ENCODE peak calls at places on chromosomes 2 and 18, in ten cellular contexts. C is CD8-positive, alpha-beta T cell; A is NB4; T is psoas muscle; J is mesothelial cell of epicardium; D is hepatocyte; S is chondrocyte; Q is uterus; V is fibroblast of pulmonary artery; B is Peyer's patch. M is an unnamed sample.

GRCh38 chr2:207341816-207342215 is 176.1 kb upstream of the KLF7 start:
- DNase-seq in S (no peak), T (no peak), J (no peak), B (no peak), D (no peak), A (peak; percentile 14), Q (no peak), C (no peak), V (no peak), M (no peak)

GRCh38 chr2:79013629-79014028 is 11.9 kb upstream of the REG3G start:
- DNase-seq in V (no peak), J (no peak), C (no peak), A (no peak), B (no peak), S (no peak), T (no peak), Q (no peak), D (no peak), M (no peak)

GRCh38 chr2:42192642-42193566 is 23.8 kb downstream of the EML4 start:
- DNase-seq in J (no peak), Q (no peak), B (no peak), A (no peak), D (no peak), S (no peak), C (no peak), V (no peak), T (no peak), M (no peak)

GRCh38 chr2:71125506-71126294 is 4.3 kb downstream of the MCEE start:
- DNase-seq in J (no peak), D (no peak), V (no peak), S (no peak), A (no peak), T (no peak), B (no peak), C (no peak), Q (no peak), M (no peak)

GRCh38 chr2:27095745-27096651 is 9.4 kb downstream of the KHK start:
- DNase-seq in A (peak; percentile 61), T (peak; percentile 61), B (no peak), C (no peak), V (peak; percentile 68), S (no peak), D (peak; percentile 76), Q (peak; percentile 70), J (no peak), M (no peak)

GRCh38 chr2:117942958-117943672 is 70.8 kb downstream of the CCDC93 start:
- DNase-seq in B (no peak), D (no peak), C (no peak), S (no peak), J (no peak), A (no peak), V (no peak), Q (no peak), T (no peak), M (no peak)

GRCh38 chr2:150222317-150222716 is 265.1 kb downstream of the RND3 start:
- DNase-seq in C (no peak), T (no peak), Q (no peak), D (no peak), J (no peak), S (no peak), A (no peak), V (no peak), B (no peak), M (no peak)

GRCh38 chr2:235255716-235256115 is 238.1 kb upstream of the AGAP1 start:
- DNase-seq in S (no peak), J (no peak), V (peak; percentile 33), A (no peak), D (no peak), T (no peak), C (no peak), B (no peak), Q (no peak), M (no peak)

GRCh38 chr2:133504566-133505505 is 63.4 kb downstream of the NCKAP5 start:
- DNase-seq in T (peak; percentile 28), C (no peak), B (no peak), J (peak; percentile 54), A (no peak), S (no peak), Q (no peak), V (peak; percentile 80), D (no peak), M (no peak)

GRCh38 chr2:5391361-5391760 is 300.8 kb upstream of the SOX11 start:
- DNase-seq in V (no peak), A (no peak), D (no peak), T (no peak), C (no peak), B (no peak), Q (no peak), J (peak; percentile 58), S (no peak), M (no peak)

GRCh38 chr2:134190807-134191203 is 63.1 kb upstream of the MGAT5 start:
- DNase-seq in V (no peak), D (no peak), S (no peak), Q (no peak), T (no peak), A (no peak), B (no peak), J (no peak), C (no peak), M (no peak)

DNA sequence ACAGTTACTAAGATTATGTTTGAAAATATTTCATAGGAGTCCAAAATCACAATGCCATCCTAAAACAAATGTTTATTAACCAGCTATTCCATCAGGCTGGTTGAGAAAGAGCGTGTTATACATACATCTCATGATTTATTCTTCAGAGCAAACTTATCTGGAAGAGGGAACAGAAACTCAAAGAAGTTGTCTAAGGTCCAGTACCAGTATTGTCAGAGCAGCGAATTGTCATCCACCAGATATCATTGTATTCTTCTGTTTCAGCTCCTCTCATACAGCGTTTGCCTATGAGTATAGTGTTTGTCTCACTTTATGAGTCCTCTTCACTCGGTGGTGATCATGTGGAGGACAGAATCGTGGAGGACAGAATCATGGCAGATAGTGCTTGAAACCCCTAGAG is 238.2 kb downstream of the OSR1 start:
- DNase-seq in C (no peak), T (no peak), J (no peak), D (no peak), A (no peak), S (no peak), B (no peak), Q (no peak), V (no peak), M (no peak)
- TF ChIP-seq CTCF in C (no peak), T (no peak), J (no peak), D (no peak), A (no peak), S (no peak), B (no peak), Q (no peak), V (no peak), M (no peak)

DNA sequence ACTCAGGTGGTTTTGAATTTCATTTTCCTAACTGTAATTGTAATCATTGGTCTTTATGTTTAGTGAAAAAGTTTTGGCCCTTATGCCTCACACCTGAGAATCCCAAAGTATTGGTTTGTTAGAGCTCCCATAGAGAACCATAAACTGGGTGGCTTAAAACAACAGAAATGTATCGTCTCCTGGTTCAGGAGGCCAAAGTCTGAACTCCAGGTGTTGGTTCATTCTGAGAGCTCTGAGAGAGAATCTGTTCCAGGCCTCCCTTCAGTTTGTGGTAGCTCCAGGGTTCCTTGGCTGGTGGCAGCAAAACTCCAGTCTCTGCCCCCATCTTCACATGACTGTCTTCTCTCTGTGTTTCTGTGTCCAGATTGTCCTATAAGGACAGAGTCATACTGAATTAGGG is 11.0 kb downstream of the IL37 start:
- DNase-seq in S (no peak), Q (no peak), V (no peak), J (no peak), C (no peak), B (no peak), T (no peak), A (no peak), D (no peak), M (no peak)
- TF ChIP-seq CTCF in S (no peak), Q (no peak), V (no peak), J (no peak), C (no peak), B (no peak), T (no peak), A (no peak), D (no peak), M (no peak)

DNA sequence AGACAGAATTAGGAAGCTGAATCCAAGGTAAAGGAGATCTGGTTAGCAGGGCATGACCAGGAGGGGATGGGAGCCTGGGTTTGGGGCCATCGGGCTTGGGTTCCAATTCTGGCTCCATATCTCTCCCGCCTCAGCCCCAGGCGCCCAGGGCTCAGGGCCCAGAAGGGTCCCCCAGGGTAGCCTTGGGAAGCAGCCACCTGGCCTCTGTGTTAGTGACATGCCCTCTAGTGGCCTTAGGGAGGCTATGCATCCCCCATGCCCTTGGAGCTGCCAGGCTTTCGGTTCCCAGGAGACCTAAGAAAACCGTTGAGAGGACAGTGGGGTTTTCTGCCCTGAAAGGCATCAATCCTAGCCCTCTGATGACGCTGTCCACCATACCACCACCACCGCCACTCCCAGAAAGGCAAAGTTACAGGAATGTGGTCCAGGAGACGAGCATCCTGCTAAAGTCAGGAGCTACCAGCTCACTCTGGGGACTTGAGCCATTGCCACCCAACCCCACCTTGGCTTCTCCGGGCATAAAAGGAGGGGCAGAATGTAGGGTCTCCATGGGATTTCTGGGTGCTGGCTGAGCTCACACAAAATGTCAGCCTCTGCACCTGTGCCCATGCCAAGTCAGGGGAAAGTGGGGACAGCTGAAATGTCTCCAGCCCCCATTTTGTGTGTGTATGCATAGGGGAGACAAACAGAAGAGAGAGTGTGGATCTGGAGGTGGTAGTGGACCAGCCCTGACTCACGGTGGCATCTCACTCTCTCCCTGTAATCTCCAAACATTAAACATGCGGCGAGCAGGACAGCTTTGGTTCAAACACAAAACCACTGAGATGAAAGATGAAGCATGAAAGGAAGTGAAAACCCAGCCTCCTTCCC is 56.5 kb downstream of the EMX1 start:
- DNase-seq in C (peak; percentile 12), T (no peak), A (peak; percentile 78), V (peak; percentile 68), J (peak; percentile 54), B (peak; percentile 57), S (peak; percentile 73), D (peak; percentile 77), Q (no peak), M (peak; percentile 44)
- TF ChIP-seq CTCF in C (peak; percentile 59), T (peak; percentile 63), A (peak; percentile 96), V (peak; percentile 86), J (peak; percentile 57), B (no peak), S (peak; percentile 86), D (peak; percentile 67), Q (no peak), M (peak; percentile 84)

DNA sequence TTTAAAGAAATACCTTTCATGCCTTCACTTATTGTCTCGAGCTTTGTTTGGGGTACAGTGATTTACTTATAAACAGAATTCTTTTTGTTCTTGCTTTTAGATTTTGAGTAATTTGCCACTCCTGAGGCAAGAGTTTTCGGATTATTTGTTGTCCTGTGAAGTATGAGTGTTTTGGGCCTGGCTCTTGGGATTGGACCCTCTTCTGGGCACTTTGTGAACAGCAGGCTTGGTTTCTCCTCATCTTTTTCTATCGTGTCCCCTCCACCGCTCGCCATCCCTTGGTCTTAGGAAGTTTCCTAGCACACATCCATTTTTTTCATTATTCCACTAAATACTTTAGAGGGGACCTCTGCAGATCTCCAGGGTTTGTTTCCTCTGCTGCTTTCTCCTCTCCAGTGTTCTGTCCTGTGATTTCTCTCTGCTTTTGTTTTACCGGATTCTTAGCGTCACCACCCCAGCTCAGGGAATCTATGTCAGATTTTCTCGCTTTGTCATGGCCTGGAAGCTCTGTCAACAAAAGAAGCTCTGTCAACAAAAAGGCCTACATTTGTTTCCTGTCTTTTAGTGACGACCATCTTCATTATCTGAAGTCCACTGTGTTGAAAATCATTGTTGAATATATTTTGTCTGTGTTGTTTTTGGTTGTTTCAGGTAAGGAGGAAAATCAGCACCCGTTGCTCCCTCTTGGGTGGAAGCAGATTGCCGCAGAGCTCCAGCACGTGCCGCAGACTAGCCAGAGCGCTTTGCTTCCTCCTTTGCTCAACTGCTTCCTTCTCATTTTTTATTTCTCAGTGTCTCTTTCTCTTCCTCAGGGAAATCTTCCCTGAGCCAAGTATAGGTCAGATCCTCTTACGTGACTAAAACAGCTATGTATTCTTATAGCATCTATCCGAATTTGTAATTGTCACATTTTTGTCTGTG is 27.8 kb downstream of the ANKRD62 start:
- DNase-seq in J (no peak), V (peak; percentile 8), C (no peak), S (no peak), A (peak; percentile 4), T (no peak), B (no peak), D (peak; percentile 28), Q (no peak), M (peak; percentile 15)
- TF ChIP-seq CTCF in J (no peak), V (peak; percentile 38), C (no peak), S (peak; percentile 65), A (peak; percentile 27), T (peak; percentile 14), B (no peak), D (peak; percentile 21), Q (no peak), M (peak; percentile 64)